ENCODE peak calls at places on chromosomes 4 and X, in seven cellular contexts. Z is ovary; W is psoas muscle; U is AG09319; Q is effector CD4-positive, alpha-beta T cell; N is activated CD8-positive, alpha-beta T cell treated with anti-CD3 and anti-CD28 coated beads for 36 hours; A is tibial artery. J is an unnamed sample.
A peak's percentile ranks its signal among the peaks of the same experiment; 100 is the strongest.

GRCh38 chr4:63788271-63788670 is 621.0 kb downstream of the TECRL start:
- DNase-seq in Z (no peak), W (no peak), U (no peak), Q (no peak), N (no peak), A (no peak), J (no peak)

GRCh38 chr4:8241895-8242696 is 27.5 kb upstream of the HTRA3 start:
- DNase-seq in Z (peak; percentile 94), W (peak; percentile 94), U (peak; percentile 90), Q (peak; percentile 74), N (peak; percentile 88), A (peak; percentile 89), J (peak; percentile 80)

GRCh38 chr4:11438647-11439046 is 10.0 kb upstream of the HS3ST1 start:
- DNase-seq in Z (no peak), W (no peak), U (no peak), Q (no peak), N (no peak), A (no peak), J (no peak)

GRCh38 chrX:30831082-30831481 is 58.0 kb downstream of the TAB3 start:
- DNase-seq in Z (no peak), W (no peak), U (no peak), Q (no peak), N (peak; percentile 37), A (no peak), J (no peak)

GRCh38 chrX:42536286-42536685 is 241.7 kb downstream of the PPP1R2C start:
- DNase-seq in Z (no peak), W (no peak), U (no peak), Q (no peak), N (no peak), A (no peak), J (no peak)

GRCh38 chrX:38651625-38652601 is 90.6 kb downstream of the TSPAN7 start:
- DNase-seq in Z (no peak), W (no peak), U (no peak), Q (no peak), N (no peak), A (no peak), J (no peak)

GRCh38 chr4:115090483-115091075 is 22.8 kb downstream of the NDST4 start:
- DNase-seq in Z (no peak), W (no peak), U (no peak), Q (no peak), N (no peak), A (no peak), J (no peak)

GRCh38 chrX:29422034-29422433 is 793.3 kb upstream of the MAGEB2 start:
- DNase-seq in Z (no peak), W (no peak), U (no peak), Q (no peak), N (no peak), A (no peak), J (no peak)

GRCh38 chr4:183376381-183376780 is 54.2 kb upstream of the CLDN24 start:
- DNase-seq in Z (no peak), W (no peak), U (no peak), Q (no peak), N (no peak), A (no peak), J (no peak)

J was measured in DND-41.